ENCODE peak calls at places on chromosome 4, in six cellular contexts. K, B, V, R, L and H are unnamed samples.

GRCh38 chr4:101938836-101939235 is 148.3 kb downstream of the BANK1 start:
- DNase-seq in K (no peak), L (no peak), B (no peak), R (no peak), V (no peak), H (no peak)

GRCh38 chr4:15100994-15101695 is 98.9 kb downstream of the CPEB2 start:
- DNase-seq in R (no peak), V (no peak), K (no peak), L (no peak), B (no peak), H (no peak)

GRCh38 chr4:77190053-77190452 is 33.0 kb downstream of the CCNG2 start:
- DNase-seq in B (no peak), K (no peak), R (no peak), L (no peak), V (no peak), H (no peak)

GRCh38 chr4:17072483-17072882 is 174.0 kb upstream of the LDB2 start:
- DNase-seq in B (no peak), V (no peak), K (no peak), L (no peak), R (no peak), H (no peak)

GRCh38 chr4:77821775-77822174 is 2.6 kb upstream of the CNOT6L start:
- DNase-seq in K (no peak), L (no peak), V (no peak), R (no peak), B (no peak), H (no peak)

GRCh38 chr4:1204828-1205591 is 32.6 kb upstream of the SPON2 start:
- DNase-seq in L (no peak), R (no peak), K (peak; percentile 87), B (no peak), V (no peak), H (no peak)

GRCh38 chr4:1512738-1513660 is 106.8 kb upstream of the NKX1-1 start:
- DNase-seq in V (peak; percentile 78), K (peak; percentile 16), L (no peak), R (no peak), B (no peak), H (no peak)

GRCh38 chr4:124409044-124409443 is 303.5 kb downstream of the ANKRD50 start:
- DNase-seq in R (no peak), V (no peak), L (no peak), K (no peak), B (no peak), H (no peak)

GRCh38 chr4:185711764-185712163 is 100.2 kb downstream of the SORBS2 start:
- DNase-seq in K (no peak), R (no peak), V (no peak), B (no peak), L (no peak), H (no peak)

GRCh38 chr4:141810038-141810701 is 173.8 kb downstream of the IL15 start:
- DNase-seq in B (no peak), V (no peak), K (no peak), R (no peak), L (no peak), H (no peak)

GRCh38 chr4:164824581-164824980 is 52.4 kb upstream of the APELA start:
- DNase-seq in V (no peak), R (no peak), B (no peak), K (no peak), L (no peak), H (no peak)

GRCh38 chr4:38581708-38582107 is 82.3 kb upstream of the KLF3 start:
- DNase-seq in V (no peak), R (no peak), K (no peak), B (no peak), L (no peak), H (no peak)
- TF ChIP-seq POLR2AphosphoS5 in V (no peak), R (no peak), K (no peak), B (no peak), L (no peak), H (no peak)

GRCh38 chr4:176838611-176839411 is 46.1 kb upstream of the VEGFC start:
- DNase-seq in L (no peak), R (no peak), V (no peak), B (no peak), K (no peak), H (no peak)

GRCh38 chr4:176837176-176837915 is 44.6 kb upstream of the VEGFC start:
- DNase-seq in L (no peak), B (no peak), K (no peak), V (no peak), R (no peak), H (no peak)

GRCh38 chr4:176839656-176840055 is 46.9 kb upstream of the VEGFC start:
- DNase-seq in R (no peak), K (no peak), B (no peak), V (no peak), L (no peak), H (no peak)

GRCh38 chr4:176841730-176842129 is 49.0 kb upstream of the VEGFC start:
- DNase-seq in L (no peak), K (no peak), B (no peak), V (no peak), R (no peak), H (no peak)

DNA sequence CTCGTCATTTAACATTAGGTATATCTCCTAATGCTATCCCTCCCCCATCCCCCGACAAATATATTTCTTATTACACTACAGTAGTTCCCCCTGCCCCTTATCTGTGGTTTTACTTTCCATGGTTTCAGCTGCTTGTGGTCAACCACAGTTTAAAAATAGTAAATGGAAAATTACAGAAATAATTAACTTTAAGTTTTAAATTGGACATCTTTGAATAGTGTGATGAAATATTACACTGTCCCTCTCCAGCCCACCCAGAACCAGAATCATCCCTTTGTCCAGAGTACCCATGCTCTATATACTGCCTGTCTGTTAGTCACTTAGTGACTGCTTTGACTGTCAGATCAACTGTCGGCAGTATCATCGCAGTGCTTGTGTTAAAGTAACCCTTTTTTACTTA is 47.4 kb upstream of the VEGFC start:
- DNase-seq in R (no peak), K (no peak), B (no peak), L (no peak), V (no peak), H (no peak)
- TF ChIP-seq TAF1 in R (no peak), K (no peak), B (no peak), L (no peak), V (no peak), H (no peak)

DNA sequence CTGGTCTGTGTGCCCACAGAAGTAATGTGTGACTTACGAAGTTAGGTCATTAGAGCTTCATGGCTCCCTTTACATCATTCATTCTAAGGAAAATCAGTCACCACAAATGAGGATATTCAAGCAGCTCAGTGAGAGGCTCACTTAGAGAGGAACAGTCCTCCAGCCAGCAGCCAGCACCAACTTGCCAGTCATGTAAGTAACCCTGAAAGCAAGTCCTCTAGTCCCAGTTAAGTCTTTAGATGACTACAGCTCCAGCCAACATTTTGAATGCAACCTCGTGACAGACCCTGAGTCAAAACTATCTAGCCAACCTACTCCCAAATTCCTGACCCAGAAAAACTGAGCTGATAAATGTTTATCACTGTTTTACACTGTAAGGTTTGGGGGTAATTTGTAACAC is 71.3 kb downstream of the LRBA start:
- DNase-seq in B (no peak), V (no peak), R (no peak), L (no peak), K (no peak), H (no peak)
- TF ChIP-seq POLR2A in B (no peak), V (no peak), R (no peak), L (no peak), K (no peak), H (no peak)

GRCh38 chr4:72712997-72713396 is 144.0 kb upstream of the ADAMTS3 start:
- DNase-seq in K (no peak), R (no peak), B (no peak), L (no peak), V (no peak), H (no peak)
- TF ChIP-seq POLR2AphosphoS5 in K (no peak), R (no peak), B (no peak), L (no peak), V (no peak), H (no peak)

DNA sequence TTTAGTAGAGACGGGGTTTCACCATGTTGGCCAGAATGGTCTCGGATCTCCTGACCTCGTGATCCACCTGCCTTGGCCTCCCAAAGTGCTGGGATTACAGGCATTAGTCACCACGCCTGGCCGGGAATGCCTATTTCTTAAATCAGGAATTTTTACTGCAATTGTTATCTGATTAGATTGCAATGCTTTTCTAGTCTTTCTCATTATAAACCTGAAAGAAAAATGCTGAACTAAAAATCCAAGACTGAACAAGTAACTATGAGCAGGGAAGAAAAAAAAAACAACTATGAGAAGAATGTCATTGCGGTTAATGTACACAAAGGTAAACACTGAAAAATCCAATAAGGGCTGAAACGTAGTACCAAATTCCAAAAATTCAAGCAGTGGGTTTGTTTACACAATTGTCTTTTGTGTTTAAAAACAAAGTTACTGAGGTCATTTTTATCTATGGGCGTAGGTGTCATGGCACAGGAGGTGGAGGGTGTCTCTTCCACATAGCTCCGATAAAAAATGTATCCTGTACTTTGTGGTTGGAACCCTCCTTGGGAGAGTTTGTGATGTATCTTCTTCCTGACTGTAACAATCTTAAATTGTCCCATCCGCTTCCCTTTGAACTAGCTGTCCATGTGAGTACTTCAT is 11.0 kb upstream of the TMEM156 start:
- DNase-seq in B (no peak), K (peak; percentile 94), L (no peak), R (no peak), V (no peak), H (no peak)
- TF ChIP-seq TAF1 in B (no peak), K (no peak), L (no peak), R (no peak), V (no peak), H (no peak)

DNA sequence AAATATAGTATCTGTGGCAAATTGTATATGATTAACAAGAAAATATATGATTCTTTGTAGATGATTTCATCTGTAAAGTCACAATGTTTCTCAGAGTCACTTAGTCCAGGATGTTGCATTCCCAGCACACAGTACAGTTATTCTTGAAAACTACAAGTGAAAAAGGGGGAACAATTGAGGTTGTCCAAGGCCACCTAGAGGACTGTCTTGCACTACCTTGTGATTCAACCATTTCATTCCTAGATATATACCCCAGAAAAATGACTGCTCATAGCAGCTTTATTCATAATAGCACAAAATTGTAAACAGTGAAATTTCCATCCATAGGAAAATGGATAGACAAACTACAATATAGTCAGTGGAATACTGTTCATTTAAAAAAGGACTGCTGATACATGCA is 16.0 kb downstream of the C4orf33 start:
- DNase-seq in R (no peak), K (no peak), B (no peak), L (no peak), V (no peak), H (no peak)
- TF ChIP-seq POLR2A in R (no peak), K (no peak), B (no peak), L (no peak), V (no peak), H (no peak)

GRCh38 chr4:186723207-186724047 is at the start of gene FAT1:
- DNase-seq in L (no peak), R (peak; percentile 15), B (no peak), K (peak; percentile 38), V (peak; percentile 84), H (no peak)
- TF ChIP-seq POLR2AphosphoS5 in L (peak; percentile 21), R (no peak), B (no peak), K (peak; percentile 44), V (peak; percentile 54), H (no peak)

DNA sequence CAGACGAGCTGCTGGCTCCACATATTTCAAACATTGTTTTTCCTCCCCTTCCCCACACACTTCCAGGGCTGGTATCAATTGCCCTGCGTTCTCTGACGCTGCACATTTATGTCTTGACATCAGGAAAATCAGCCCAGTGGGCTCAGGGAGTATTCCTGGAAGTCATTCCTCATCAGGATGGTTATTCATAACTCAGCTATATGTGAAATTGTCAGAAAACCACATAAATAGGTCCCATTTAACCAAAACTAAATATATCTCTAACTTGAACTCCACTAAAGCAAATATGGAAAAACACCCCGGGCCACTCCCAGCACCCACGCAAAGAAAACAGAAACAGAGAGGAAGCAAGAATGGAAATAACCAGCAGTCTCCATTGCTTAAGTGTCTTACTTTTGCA is 112.0 kb downstream of the IRF2 start:
- DNase-seq in V (no peak), L (no peak), K (no peak), B (no peak), R (no peak), H (no peak)
- TF ChIP-seq TAF1 in V (no peak), L (no peak), K (no peak), B (no peak), R (no peak), H (no peak)